ENCODE peak calls at places on chromosomes 5 and 9, in five cellular contexts. One of them, this sample, is unnamed.
A peak's percentile ranks its signal among the peaks of the same experiment; 100 is the strongest.

GRCh38 chr9:132169672-132170392 is 8.0 kb downstream of the NTNG2 start:
- DNase-seq in upper lobe of left lung: peak; percentile 61
- DNase-seq in lower lobe of right lung: peak; percentile 74
- DNase-seq in T-helper 9 cell: peak; percentile 62
- DNase-seq in EL: peak; percentile 57
- DNase-seq in this sample: peak; percentile 75

GRCh38 chr5:149371296-149371962 is 7.7 kb downstream of the IL17B start:
- DNase-seq in lower lobe of right lung: peak; percentile 71
- DNase-seq in T-helper 9 cell: peak; percentile 64
- DNase-seq in upper lobe of left lung: peak; percentile 65
- DNase-seq in EL: peak; percentile 62
- DNase-seq in this sample: peak; percentile 85

GRCh38 chr9:76620586-76620985 is 143.7 kb upstream of the PCA3 start:
- DNase-seq in EL: no peak
- DNase-seq in T-helper 9 cell: no peak
- DNase-seq in lower lobe of right lung: no peak
- DNase-seq in upper lobe of left lung: no peak
- DNase-seq in this sample: no peak

GRCh38 chr5:147072591-147072990 is 162.2 kb upstream of the STK32A start:
- DNase-seq in upper lobe of left lung: no peak
- DNase-seq in T-helper 9 cell: no peak
- DNase-seq in EL: no peak
- DNase-seq in lower lobe of right lung: no peak
- DNase-seq in this sample: no peak

GRCh38 chr9:80787636-80788035 is 901.7 kb downstream of the TLE1 start:
- DNase-seq in upper lobe of left lung: no peak
- DNase-seq in EL: no peak
- DNase-seq in lower lobe of right lung: no peak
- DNase-seq in T-helper 9 cell: no peak
- DNase-seq in this sample: no peak

GRCh38 chr5:173395257-173395932 is 67.2 kb upstream of the STC2 start:
- DNase-seq in T-helper 9 cell: no peak
- DNase-seq in EL: peak; percentile 78
- DNase-seq in lower lobe of right lung: no peak
- DNase-seq in upper lobe of left lung: no peak
- DNase-seq in this sample: no peak

GRCh38 chr9:82105729-82106128 is 117.2 kb downstream of the SPATA31D1 start:
- DNase-seq in EL: no peak
- DNase-seq in lower lobe of right lung: no peak
- DNase-seq in upper lobe of left lung: no peak
- DNase-seq in T-helper 9 cell: no peak
- DNase-seq in this sample: no peak

GRCh38 chr9:109043578-109043977 is 30.3 kb upstream of the CTNNAL1 start:
- DNase-seq in upper lobe of left lung: no peak
- DNase-seq in EL: no peak
- DNase-seq in lower lobe of right lung: no peak
- DNase-seq in T-helper 9 cell: no peak
- DNase-seq in this sample: no peak

GRCh38 chr5:17223375-17224185 is 6.1 kb downstream of the BASP1 start:
- DNase-seq in EL: no peak
- DNase-seq in upper lobe of left lung: no peak
- DNase-seq in lower lobe of right lung: no peak
- DNase-seq in T-helper 9 cell: no peak
- DNase-seq in this sample: peak; percentile 31

GRCh38 chr9:98867434-98868168 is 60.1 kb downstream of the GALNT12 start:
- DNase-seq in EL: peak; percentile 93
- DNase-seq in upper lobe of left lung: peak; percentile 48
- DNase-seq in lower lobe of right lung: peak; percentile 53
- DNase-seq in T-helper 9 cell: no peak
- DNase-seq in this sample: no peak

GRCh38 chr5:156815988-156816599 is 34.0 kb upstream of the PPP1R2B start:
- DNase-seq in EL: peak; percentile 0
- DNase-seq in upper lobe of left lung: no peak
- DNase-seq in T-helper 9 cell: no peak
- DNase-seq in lower lobe of right lung: no peak
- DNase-seq in this sample: peak; percentile 48

GRCh38 chr5:67476531-67476930 is 279.9 kb upstream of the CD180 start:
- DNase-seq in lower lobe of right lung: no peak
- DNase-seq in EL: peak; percentile 72
- DNase-seq in upper lobe of left lung: no peak
- DNase-seq in T-helper 9 cell: no peak
- DNase-seq in this sample: no peak

GRCh38 chr5:72106922-72107873 is at the start of gene MAP1B:
- DNase-seq in lower lobe of right lung: no peak
- DNase-seq in EL: peak; percentile 81
- DNase-seq in upper lobe of left lung: no peak
- DNase-seq in T-helper 9 cell: no peak
- DNase-seq in this sample: peak; percentile 57

GRCh38 chr5:139638736-139639618 is 9.2 kb upstream of the CXXC5 start:
- DNase-seq in upper lobe of left lung: no peak
- DNase-seq in EL: no peak
- DNase-seq in lower lobe of right lung: no peak
- DNase-seq in T-helper 9 cell: no peak
- DNase-seq in this sample: no peak

GRCh38 chr5:113345261-113345940 is 89.4 kb downstream of the TSSK1B start:
- DNase-seq in lower lobe of right lung: no peak
- DNase-seq in upper lobe of left lung: no peak
- DNase-seq in T-helper 9 cell: no peak
- DNase-seq in EL: peak; percentile 18
- DNase-seq in this sample: no peak

GRCh38 chr9:130343445-130343918 is 77.9 kb downstream of the HMCN2 start:
- DNase-seq in lower lobe of right lung: no peak
- DNase-seq in T-helper 9 cell: peak; percentile 28
- DNase-seq in upper lobe of left lung: no peak
- DNase-seq in EL: no peak
- DNase-seq in this sample: peak; percentile 48

GRCh38 chr5:166338801-166339200 is 1952.6 kb upstream of the WWC1 start:
- DNase-seq in T-helper 9 cell: no peak
- DNase-seq in lower lobe of right lung: no peak
- DNase-seq in EL: peak; percentile 1
- DNase-seq in upper lobe of left lung: no peak
- DNase-seq in this sample: no peak

GRCh38 chr5:53478411-53479044 is 1.9 kb upstream of the FST start:
- DNase-seq in EL: peak; percentile 76
- DNase-seq in T-helper 9 cell: no peak
- DNase-seq in upper lobe of left lung: no peak
- DNase-seq in lower lobe of right lung: peak; percentile 51
- DNase-seq in this sample: peak; percentile 60

GRCh38 chr5:112276996-112277395 is 142.1 kb downstream of the EPB41L4A start:
- DNase-seq in T-helper 9 cell: no peak
- DNase-seq in EL: no peak
- DNase-seq in lower lobe of right lung: no peak
- DNase-seq in upper lobe of left lung: no peak
- DNase-seq in this sample: no peak

GRCh38 chr9:122348288-122348777 is 22.5 kb upstream of the PTGS1 start:
- DNase-seq in upper lobe of left lung: no peak
- DNase-seq in EL: no peak
- DNase-seq in lower lobe of right lung: no peak
- DNase-seq in T-helper 9 cell: no peak
- DNase-seq in this sample: no peak

GRCh38 chr9:122085260-122085659 is 7.8 kb downstream of the TTLL11 start:
- DNase-seq in EL: no peak
- DNase-seq in upper lobe of left lung: no peak
- DNase-seq in lower lobe of right lung: no peak
- DNase-seq in T-helper 9 cell: no peak
- DNase-seq in this sample: no peak

GRCh38 chr5:133662578-133662977 is 50.2 kb upstream of the FSTL4 start:
- DNase-seq in EL: no peak
- DNase-seq in upper lobe of left lung: no peak
- DNase-seq in T-helper 9 cell: no peak
- DNase-seq in lower lobe of right lung: no peak
- DNase-seq in this sample: no peak

GRCh38 chr9:97320080-97320642 is 12.7 kb downstream of the CCDC180 start:
- DNase-seq in upper lobe of left lung: no peak
- DNase-seq in lower lobe of right lung: no peak
- DNase-seq in EL: no peak
- DNase-seq in T-helper 9 cell: no peak
- DNase-seq in this sample: no peak

GRCh38 chr5:79878721-79879336 is 112.2 kb downstream of the MTX3 start:
- DNase-seq in lower lobe of right lung: no peak
- DNase-seq in upper lobe of left lung: no peak
- DNase-seq in EL: peak; percentile 26
- DNase-seq in T-helper 9 cell: no peak
- DNase-seq in this sample: peak; percentile 31

GRCh38 chr9:136259836-136260235 is 14.2 kb upstream of the QSOX2 start:
- DNase-seq in EL: no peak
- DNase-seq in T-helper 9 cell: no peak
- DNase-seq in lower lobe of right lung: no peak
- DNase-seq in upper lobe of left lung: no peak
- DNase-seq in this sample: no peak

GRCh38 chr9:18208166-18209059 is 265.5 kb upstream of the ADAMTSL1 start:
- DNase-seq in upper lobe of left lung: peak; percentile 45
- DNase-seq in EL: peak; percentile 37
- DNase-seq in T-helper 9 cell: no peak
- DNase-seq in lower lobe of right lung: no peak
- DNase-seq in this sample: no peak

GRCh38 chr9:22379272-22379671 is 67.4 kb upstream of the DMRTA1 start:
- DNase-seq in EL: no peak
- DNase-seq in T-helper 9 cell: no peak
- DNase-seq in lower lobe of right lung: no peak
- DNase-seq in upper lobe of left lung: no peak
- DNase-seq in this sample: no peak

GRCh38 chr5:75660678-75661465 is 49.6 kb downstream of the ANKDD1B start:
- DNase-seq in EL: no peak
- DNase-seq in upper lobe of left lung: no peak
- DNase-seq in lower lobe of right lung: no peak
- DNase-seq in T-helper 9 cell: no peak
- DNase-seq in this sample: no peak

GRCh38 chr5:9850456-9850855 is 220.3 kb upstream of the TAS2R1 start:
- DNase-seq in lower lobe of right lung: no peak
- DNase-seq in EL: no peak
- DNase-seq in upper lobe of left lung: no peak
- DNase-seq in T-helper 9 cell: no peak
- DNase-seq in this sample: no peak

GRCh38 chr5:9348296-9348996 is 197.4 kb downstream of the SEMA5A start:
- DNase-seq in lower lobe of right lung: no peak
- DNase-seq in T-helper 9 cell: no peak
- DNase-seq in upper lobe of left lung: peak; percentile 26
- DNase-seq in EL: peak; percentile 97
- DNase-seq in this sample: no peak

GRCh38 chr9:2198956-2199635 is 183.9 kb downstream of the SMARCA2 start:
- DNase-seq in T-helper 9 cell: no peak
- DNase-seq in upper lobe of left lung: no peak
- DNase-seq in lower lobe of right lung: no peak
- DNase-seq in EL: no peak
- DNase-seq in this sample: no peak

GRCh38 chr9:113462781-113463286 is 693 bp upstream of the RGS3 start:
- DNase-seq in T-helper 9 cell: no peak
- DNase-seq in lower lobe of right lung: no peak
- DNase-seq in EL: no peak
- DNase-seq in upper lobe of left lung: no peak
- DNase-seq in this sample: no peak

GRCh38 chr5:150505041-150505511 is 2.9 kb upstream of the NDST1 start:
- DNase-seq in EL: no peak
- DNase-seq in lower lobe of right lung: no peak
- DNase-seq in T-helper 9 cell: no peak
- DNase-seq in upper lobe of left lung: no peak
- DNase-seq in this sample: no peak

GRCh38 chr5:15502208-15502607 is 2.2 kb downstream of the FBXL7 start:
- DNase-seq in lower lobe of right lung: no peak
- DNase-seq in upper lobe of left lung: no peak
- DNase-seq in EL: peak; percentile 56
- DNase-seq in T-helper 9 cell: no peak
- DNase-seq in this sample: no peak

GRCh38 chr5:169350759-169351240 is 49.9 kb upstream of the SLIT3 start:
- DNase-seq in upper lobe of left lung: no peak
- DNase-seq in lower lobe of right lung: no peak
- DNase-seq in T-helper 9 cell: no peak
- DNase-seq in EL: peak; percentile 100
- DNase-seq in this sample: no peak

GRCh38 chr9:102479191-102479590 is 515.9 kb upstream of the CYLC2 start:
- DNase-seq in T-helper 9 cell: no peak
- DNase-seq in upper lobe of left lung: no peak
- DNase-seq in EL: no peak
- DNase-seq in lower lobe of right lung: no peak
- DNase-seq in this sample: no peak

GRCh38 chr9:79387091-79387490 is 184.7 kb upstream of the TLE4 start:
- DNase-seq in T-helper 9 cell: no peak
- DNase-seq in EL: peak; percentile 58
- DNase-seq in upper lobe of left lung: no peak
- DNase-seq in lower lobe of right lung: no peak
- DNase-seq in this sample: no peak

GRCh38 chr5:88140396-88140862 is 128.2 kb downstream of the TMEM161B start:
- DNase-seq in lower lobe of right lung: peak; percentile 75
- DNase-seq in T-helper 9 cell: no peak
- DNase-seq in EL: no peak
- DNase-seq in upper lobe of left lung: peak; percentile 79
- DNase-seq in this sample: no peak